ENCODE peak calls at places on chromosomes 6 and 20, in five cellular contexts. Y, Z, V, U and B are unnamed samples.

GRCh38 chr20:64151634-64152530 is 12.4 kb upstream of the MYT1 start:
- DNase-seq in Y (no peak), U (no peak), V (no peak), Z (peak; percentile 71), B (peak; percentile 16)

GRCh38 chr20:38724603-38725457 is 544 bp downstream of the SLC32A1 start:
- DNase-seq in V (no peak), Y (no peak), U (no peak), Z (no peak), B (no peak)

GRCh38 chr6:105810922-105811482 is 275.1 kb upstream of the PRDM1 start:
- DNase-seq in V (peak; percentile 56), Y (no peak), Z (no peak), U (no peak), B (no peak)

GRCh38 chr20:25071722-25072121 is 10.2 kb downstream of the VSX1 start:
- DNase-seq in U (no peak), Y (no peak), V (no peak), Z (peak; percentile 30), B (no peak)

GRCh38 chr6:156828280-156828703 is 51.1 kb downstream of the ARID1B start:
- DNase-seq in V (peak; percentile 46), Y (peak; percentile 37), Z (peak; percentile 39), U (no peak), B (no peak)

GRCh38 chr6:133546098-133546497 is 304.9 kb downstream of the EYA4 start:
- DNase-seq in Z (no peak), V (no peak), Y (no peak), U (no peak), B (no peak)

GRCh38 chr20:41969656-41970055 is 351.5 kb upstream of the CHD6 start:
- DNase-seq in U (no peak), V (no peak), Y (no peak), Z (no peak), B (no peak)

GRCh38 chr20:11235058-11235457 is 561.3 kb upstream of the JAG1 start:
- DNase-seq in Y (no peak), U (no peak), V (no peak), Z (no peak), B (peak; percentile 87)

GRCh38 chr6:41639556-41640371 is 1.5 kb downstream of the MDFI start:
- DNase-seq in U (no peak), V (no peak), Y (no peak), Z (no peak), B (no peak)

GRCh38 chr20:59055302-59055701 is 12.7 kb upstream of the PRELID3B start:
- DNase-seq in U (no peak), V (no peak), Z (no peak), Y (no peak), B (peak; percentile 51)

GRCh38 chr20:24942679-24943078 is 6.4 kb upstream of the CST7 start:
- DNase-seq in Y (no peak), V (no peak), U (no peak), Z (no peak), B (no peak)

GRCh38 chr6:7087491-7087979 is 20.2 kb upstream of the RREB1 start:
- DNase-seq in U (no peak), Z (no peak), V (no peak), Y (no peak), B (no peak)

GRCh38 chr6:15290962-15291704 is 45.3 kb downstream of the JARID2 start:
- DNase-seq in V (no peak), Z (no peak), U (no peak), Y (no peak), B (no peak)

GRCh38 chr6:40877362-40877761 is 161.7 kb downstream of the UNC5CL start:
- DNase-seq in Y (no peak), U (no peak), V (no peak), Z (no peak), B (no peak)

GRCh38 chr6:124793406-124793805 is 168.8 kb upstream of the RNF217 start:
- DNase-seq in U (no peak), V (no peak), Z (no peak), Y (no peak), B (no peak)

GRCh38 chr6:41459738-41460137 is 86.4 kb upstream of the FOXP4 start:
- DNase-seq in U (no peak), V (no peak), Z (peak; percentile 49), Y (no peak), B (no peak)

GRCh38 chr6:21171801-21172200 is 421.8 kb upstream of the SOX4 start:
- DNase-seq in Z (no peak), U (no peak), V (no peak), Y (no peak), B (no peak)

GRCh38 chr6:142071981-142072380 is 60.7 kb upstream of the GJE1 start:
- DNase-seq in Y (no peak), V (peak; percentile 12), Z (peak; percentile 73), U (no peak), B (no peak)

GRCh38 chr6:107496892-107497684 is 7.2 kb downstream of the SOBP start:
- DNase-seq in Y (no peak), U (no peak), V (no peak), Z (no peak), B (no peak)

GRCh38 chr20:34220581-34220980 is 20.6 kb upstream of the ASIP start:
- DNase-seq in U (no peak), V (no peak), Z (no peak), Y (no peak), B (peak; percentile 78)

GRCh38 chr6:137903933-137904821 is 37.1 kb downstream of the TNFAIP3 start:
- DNase-seq in Y (no peak), V (peak; percentile 83), Z (peak; percentile 30), U (no peak), B (peak; percentile 36)

GRCh38 chr6:99613705-99614429 is 7.2 kb downstream of the PRDM13 start:
- DNase-seq in V (no peak), U (no peak), Z (no peak), Y (peak; percentile 17), B (no peak)

GRCh38 chr6:148440877-148441453 is 98.3 kb downstream of the SASH1 start:
- DNase-seq in Y (peak; percentile 24), V (no peak), Z (peak; percentile 50), U (no peak), B (peak; percentile 86)

GRCh38 chr6:113276631-113277030 is 580.5 kb upstream of the MARCKS start:
- DNase-seq in V (no peak), Z (no peak), U (no peak), Y (no peak), B (peak; percentile 62)
- TF ChIP-seq JUN in V (no peak), Z (no peak), U (no peak), Y (no peak), B (no peak)

GRCh38 chr6:38261626-38262025 is 378.1 kb downstream of the BTBD9 start:
- DNase-seq in Y (no peak), V (no peak), U (no peak), Z (no peak), B (no peak)

GRCh38 chr6:38262041-38262440 is 377.7 kb downstream of the BTBD9 start:
- DNase-seq in Y (peak; percentile 11), U (peak; percentile 25), Z (peak; percentile 57), V (no peak), B (peak; percentile 90)

GRCh38 chr6:38262609-38263008 is 377.1 kb downstream of the BTBD9 start:
- DNase-seq in U (no peak), Z (no peak), V (no peak), Y (no peak), B (peak; percentile 38)

GRCh38 chr6:38266921-38267354 is 372.8 kb downstream of the BTBD9 start:
- DNase-seq in Y (no peak), Z (no peak), U (no peak), V (no peak), B (no peak)

DNA sequence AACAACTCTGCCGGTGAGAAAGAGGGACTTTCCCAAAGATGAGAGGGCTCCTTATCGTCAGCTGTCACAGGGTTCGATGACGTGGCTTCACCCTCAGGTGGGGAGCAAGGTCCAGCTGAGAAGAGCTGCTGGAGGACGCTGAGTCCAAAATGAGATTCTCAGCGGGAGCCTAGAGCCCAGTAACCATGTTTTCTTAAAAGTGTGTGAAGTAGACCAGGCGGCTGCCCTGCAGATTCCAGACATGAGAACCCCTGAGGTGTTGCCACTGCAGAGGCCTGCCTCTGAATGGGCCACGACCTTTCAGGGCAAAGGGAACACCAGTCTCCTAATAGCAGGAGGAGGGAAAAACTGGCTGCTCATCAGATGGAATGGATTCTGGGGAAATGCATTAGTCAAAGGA is 375.1 kb downstream of the BTBD9 start:
- DNase-seq in V (peak; percentile 9), Z (peak; percentile 22), U (no peak), Y (peak; percentile 6), B (no peak)
- H3K4me2 ChIP-seq in V (no peak overlapping the region), Z (peak overlapping the region; percentile 50), U (peak overlapping the region; percentile 7), Y (peak overlapping the region; percentile 67), B (no peak overlapping the region)

GRCh38 chr6:33630014-33630413 is 8.9 kb downstream of the ITPR3 start:
- DNase-seq in Z (no peak), U (no peak), Y (no peak), V (no peak), B (no peak)
- TF ChIP-seq JUN in Z (no peak), U (no peak), Y (no peak), V (no peak), B (no peak)

GRCh38 chr6:4806308-4807190 is 30.3 kb downstream of the CDYL start:
- DNase-seq in U (no peak), Z (no peak), V (no peak), Y (no peak), B (no peak)

GRCh38 chr6:4803343-4803744 is 27.1 kb downstream of the CDYL start:
- DNase-seq in Z (no peak), V (peak; percentile 35), U (no peak), Y (no peak), B (no peak)

GRCh38 chr6:4805553-4806307 is 29.5 kb downstream of the CDYL start:
- DNase-seq in Z (peak; percentile 51), U (no peak), V (no peak), Y (peak; percentile 62), B (peak; percentile 41)

GRCh38 chr6:4802312-4802935 is 26.2 kb downstream of the CDYL start:
- DNase-seq in Z (no peak), U (no peak), V (no peak), Y (no peak), B (no peak)

DNA sequence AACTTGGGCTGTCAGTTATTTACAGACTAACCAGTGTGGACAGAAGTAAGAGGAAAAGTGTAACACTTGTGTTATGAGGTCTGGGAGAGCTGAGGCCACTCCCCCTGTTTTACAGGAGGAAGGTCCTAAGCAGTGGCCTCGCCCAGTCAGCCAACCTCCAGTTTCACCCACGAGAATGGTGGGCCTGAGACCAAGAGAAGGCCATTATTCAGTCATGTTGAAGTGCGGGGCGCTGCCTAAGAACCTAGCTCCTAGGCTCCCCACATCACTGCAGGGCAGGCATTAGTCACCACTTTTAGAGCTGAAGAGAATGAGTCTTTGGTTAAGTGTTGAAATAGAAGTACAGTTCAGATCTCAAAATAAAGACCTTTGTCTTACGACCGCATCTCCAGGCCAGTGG is 27.9 kb downstream of the CDYL start:
- DNase-seq in Z (peak; percentile 34), V (peak; percentile 22), U (no peak), Y (no peak), B (no peak)
- H3K4me2 ChIP-seq in Z (peak overlapping the region; percentile 26), V (no peak overlapping the region), U (no peak overlapping the region), Y (peak overlapping the region; percentile 47), B (no peak overlapping the region)

GRCh38 chr6:73984851-73985250 is 288.8 kb downstream of the CD109 start:
- DNase-seq in U (no peak), V (no peak), Z (no peak), Y (no peak), B (no peak)

GRCh38 chr6:73985891-73986290 is 289.9 kb downstream of the CD109 start:
- DNase-seq in Y (no peak), Z (no peak), U (peak; percentile 7), V (no peak), B (peak; percentile 10)

DNA sequence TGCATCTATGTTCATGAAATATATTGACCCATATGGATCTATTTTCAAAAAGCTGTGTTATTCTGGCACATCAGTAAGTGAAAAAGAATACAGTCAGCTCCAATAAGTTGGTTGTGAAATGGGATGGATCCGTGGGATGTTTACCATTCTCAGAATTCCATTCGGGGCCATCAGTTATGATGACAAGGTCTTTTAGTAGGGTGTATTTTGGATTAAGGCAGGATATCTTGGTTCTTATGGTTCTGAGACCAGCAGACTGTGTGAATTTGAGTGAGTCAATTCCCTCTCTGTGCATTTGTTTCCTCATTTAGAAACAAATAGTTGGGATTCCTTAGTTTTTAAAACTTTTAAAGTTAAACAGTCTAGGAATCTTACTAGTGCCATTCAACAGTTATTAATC is 287.4 kb downstream of the CD109 start:
- DNase-seq in Y (no peak), U (no peak), Z (no peak), V (no peak), B (no peak)
- TF ChIP-seq JUN in Y (no peak), U (no peak), Z (no peak), V (no peak), B (no peak)